ENCODE peak calls at places on chromosomes 16 and 17, in five cellular contexts. One of them, this sample, is unnamed.

GRCh38 chr16:3650631-3651265 is 3.7 kb upstream of the DNASE1 start:
- DNase-seq in fibroblast of villous mesenchyme: no peak
- DNase-seq in cardiac fibroblast: no peak
- DNase-seq in activated CD8-positive, alpha-beta T cell treated with anti-CD3 and anti-CD28 coated beads for 36 hours: no peak
- DNase-seq in cardiac muscle cell: no peak
- DNase-seq in this sample: no peak

GRCh38 chr17:35588196-35588920 is 1.2 kb downstream of the AP2B1 start:
- DNase-seq in activated CD8-positive, alpha-beta T cell treated with anti-CD3 and anti-CD28 coated beads for 36 hours: peak; percentile 24
- DNase-seq in fibroblast of villous mesenchyme: peak; percentile 59
- DNase-seq in cardiac muscle cell: peak; percentile 54
- DNase-seq in cardiac fibroblast: peak; percentile 47
- DNase-seq in this sample: peak; percentile 36

GRCh38 chr17:13420294-13421277 is 181.1 kb downstream of the HS3ST3A1 start:
- DNase-seq in cardiac muscle cell: peak; percentile 85
- DNase-seq in fibroblast of villous mesenchyme: peak; percentile 91
- DNase-seq in activated CD8-positive, alpha-beta T cell treated with anti-CD3 and anti-CD28 coated beads for 36 hours: no peak
- DNase-seq in cardiac fibroblast: peak; percentile 72
- DNase-seq in this sample: no peak

GRCh38 chr16:28984619-28985135 is at the start of gene LAT:
- DNase-seq in cardiac fibroblast: no peak
- DNase-seq in activated CD8-positive, alpha-beta T cell treated with anti-CD3 and anti-CD28 coated beads for 36 hours: peak; percentile 84
- DNase-seq in cardiac muscle cell: no peak
- DNase-seq in fibroblast of villous mesenchyme: no peak
- DNase-seq in this sample: peak; percentile 48

GRCh38 chr16:85912271-85912974 is 13.5 kb downstream of the IRF8 start:
- DNase-seq in activated CD8-positive, alpha-beta T cell treated with anti-CD3 and anti-CD28 coated beads for 36 hours: no peak
- DNase-seq in cardiac fibroblast: peak; percentile 96
- DNase-seq in cardiac muscle cell: peak; percentile 99
- DNase-seq in fibroblast of villous mesenchyme: peak; percentile 92
- DNase-seq in this sample: no peak

GRCh38 chr16:637081-638018 is 1.2 kb upstream of the METTL26 start:
- DNase-seq in cardiac muscle cell: peak; percentile 94
- DNase-seq in cardiac fibroblast: peak; percentile 95
- DNase-seq in fibroblast of villous mesenchyme: peak; percentile 92
- DNase-seq in activated CD8-positive, alpha-beta T cell treated with anti-CD3 and anti-CD28 coated beads for 36 hours: peak; percentile 90
- DNase-seq in this sample: peak; percentile 100

GRCh38 chr16:3058173-3059030 is 7.0 kb upstream of the IL32 start:
- DNase-seq in activated CD8-positive, alpha-beta T cell treated with anti-CD3 and anti-CD28 coated beads for 36 hours: peak; percentile 83
- DNase-seq in cardiac fibroblast: peak; percentile 39
- DNase-seq in fibroblast of villous mesenchyme: peak; percentile 20
- DNase-seq in cardiac muscle cell: peak; percentile 31
- DNase-seq in this sample: peak; percentile 73

GRCh38 chr16:88408561-88408960 is 25.8 kb downstream of the ZNF469 start:
- DNase-seq in cardiac fibroblast: no peak
- DNase-seq in activated CD8-positive, alpha-beta T cell treated with anti-CD3 and anti-CD28 coated beads for 36 hours: no peak
- DNase-seq in fibroblast of villous mesenchyme: no peak
- DNase-seq in cardiac muscle cell: no peak
- DNase-seq in this sample: no peak

GRCh38 chr16:87490091-87490798 is 2.6 kb downstream of the ZCCHC14 start:
- DNase-seq in cardiac muscle cell: peak; percentile 15
- DNase-seq in activated CD8-positive, alpha-beta T cell treated with anti-CD3 and anti-CD28 coated beads for 36 hours: peak; percentile 31
- DNase-seq in cardiac fibroblast: no peak
- DNase-seq in fibroblast of villous mesenchyme: peak; percentile 32
- DNase-seq in this sample: no peak

GRCh38 chr16:78500659-78501226 is 401.3 kb downstream of the WWOX start:
- DNase-seq in activated CD8-positive, alpha-beta T cell treated with anti-CD3 and anti-CD28 coated beads for 36 hours: no peak
- DNase-seq in cardiac fibroblast: no peak
- DNase-seq in cardiac muscle cell: no peak
- DNase-seq in fibroblast of villous mesenchyme: no peak
- DNase-seq in this sample: no peak

GRCh38 chr16:73126453-73126853 is 78.5 kb upstream of the ZFHX3 start:
- DNase-seq in cardiac fibroblast: peak; percentile 96
- DNase-seq in fibroblast of villous mesenchyme: peak; percentile 97
- DNase-seq in activated CD8-positive, alpha-beta T cell treated with anti-CD3 and anti-CD28 coated beads for 36 hours: no peak
- DNase-seq in cardiac muscle cell: peak; percentile 98
- DNase-seq in this sample: no peak

GRCh38 chr16:87416826-87417471 is 24.8 kb downstream of the MAP1LC3B start:
- DNase-seq in activated CD8-positive, alpha-beta T cell treated with anti-CD3 and anti-CD28 coated beads for 36 hours: peak; percentile 71
- DNase-seq in cardiac fibroblast: peak; percentile 76
- DNase-seq in cardiac muscle cell: peak; percentile 75
- DNase-seq in fibroblast of villous mesenchyme: peak; percentile 76
- DNase-seq in this sample: no peak

GRCh38 chr16:72952404-72953301 is 95.3 kb downstream of the ZFHX3 start:
- DNase-seq in fibroblast of villous mesenchyme: peak; percentile 91
- DNase-seq in cardiac muscle cell: peak; percentile 62
- DNase-seq in activated CD8-positive, alpha-beta T cell treated with anti-CD3 and anti-CD28 coated beads for 36 hours: no peak
- DNase-seq in cardiac fibroblast: peak; percentile 51
- DNase-seq in this sample: no peak

GRCh38 chr16:31869511-31870201 is 4.0 kb upstream of the ZNF267 start:
- DNase-seq in fibroblast of villous mesenchyme: peak; percentile 60
- DNase-seq in activated CD8-positive, alpha-beta T cell treated with anti-CD3 and anti-CD28 coated beads for 36 hours: peak; percentile 86
- DNase-seq in cardiac fibroblast: peak; percentile 70
- DNase-seq in cardiac muscle cell: peak; percentile 63
- DNase-seq in this sample: peak; percentile 39

GRCh38 chr17:66789093-66789492 is 45.8 kb upstream of the CACNG5 start:
- DNase-seq in fibroblast of villous mesenchyme: no peak
- DNase-seq in cardiac muscle cell: no peak
- DNase-seq in activated CD8-positive, alpha-beta T cell treated with anti-CD3 and anti-CD28 coated beads for 36 hours: no peak
- DNase-seq in cardiac fibroblast: no peak
- DNase-seq in this sample: no peak

DNA sequence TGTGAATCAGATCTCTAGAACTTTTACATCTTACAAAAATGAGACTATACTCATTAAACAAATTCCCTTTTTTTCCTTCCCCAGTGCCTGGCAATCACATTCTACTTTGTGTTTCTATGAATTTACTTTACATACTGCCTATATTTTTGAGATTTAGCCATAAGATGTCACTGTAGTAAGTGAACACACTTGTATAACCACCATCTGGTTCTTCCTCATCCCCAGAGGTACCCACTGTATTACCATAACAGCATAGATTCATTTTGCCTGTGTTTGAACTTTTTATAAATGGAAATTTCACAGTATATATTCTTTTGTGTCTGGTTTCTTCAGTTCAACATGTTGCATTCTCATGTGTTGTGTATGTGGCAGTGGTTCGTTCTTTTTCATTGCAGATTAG is 15.8 kb downstream of the CYB5B start:
- DNase-seq in cardiac muscle cell: no peak
- DNase-seq in cardiac fibroblast: no peak
- DNase-seq in activated CD8-positive, alpha-beta T cell treated with anti-CD3 and anti-CD28 coated beads for 36 hours: no peak
- DNase-seq in fibroblast of villous mesenchyme: no peak
- DNase-seq in this sample: no peak
- TF ChIP-seq CTCF in cardiac muscle cell: no peak
- TF ChIP-seq CTCF in cardiac fibroblast: no peak
- TF ChIP-seq CTCF in activated CD8-positive, alpha-beta T cell treated with anti-CD3 and anti-CD28 coated beads for 36 hours: no peak
- TF ChIP-seq CTCF in fibroblast of villous mesenchyme: no peak
- TF ChIP-seq CTCF in this sample: no peak

GRCh38 chr16:46922239-46922638 is 38.1 kb downstream of the GPT2 start:
- DNase-seq in fibroblast of villous mesenchyme: no peak
- DNase-seq in activated CD8-positive, alpha-beta T cell treated with anti-CD3 and anti-CD28 coated beads for 36 hours: no peak
- DNase-seq in cardiac fibroblast: no peak
- DNase-seq in cardiac muscle cell: no peak
- DNase-seq in this sample: no peak

GRCh38 chr16:46918400-46918799 is 34.2 kb downstream of the GPT2 start:
- DNase-seq in cardiac fibroblast: no peak
- DNase-seq in cardiac muscle cell: no peak
- DNase-seq in activated CD8-positive, alpha-beta T cell treated with anti-CD3 and anti-CD28 coated beads for 36 hours: no peak
- DNase-seq in fibroblast of villous mesenchyme: no peak
- DNase-seq in this sample: no peak

GRCh38 chr16:46916980-46917379 is 32.8 kb downstream of the GPT2 start:
- DNase-seq in fibroblast of villous mesenchyme: no peak
- DNase-seq in cardiac muscle cell: no peak
- DNase-seq in cardiac fibroblast: no peak
- DNase-seq in activated CD8-positive, alpha-beta T cell treated with anti-CD3 and anti-CD28 coated beads for 36 hours: no peak
- DNase-seq in this sample: no peak

GRCh38 chr16:46920402-46921068 is 36.4 kb downstream of the GPT2 start:
- DNase-seq in activated CD8-positive, alpha-beta T cell treated with anti-CD3 and anti-CD28 coated beads for 36 hours: no peak
- DNase-seq in cardiac fibroblast: no peak
- DNase-seq in fibroblast of villous mesenchyme: no peak
- DNase-seq in cardiac muscle cell: no peak
- DNase-seq in this sample: no peak

DNA sequence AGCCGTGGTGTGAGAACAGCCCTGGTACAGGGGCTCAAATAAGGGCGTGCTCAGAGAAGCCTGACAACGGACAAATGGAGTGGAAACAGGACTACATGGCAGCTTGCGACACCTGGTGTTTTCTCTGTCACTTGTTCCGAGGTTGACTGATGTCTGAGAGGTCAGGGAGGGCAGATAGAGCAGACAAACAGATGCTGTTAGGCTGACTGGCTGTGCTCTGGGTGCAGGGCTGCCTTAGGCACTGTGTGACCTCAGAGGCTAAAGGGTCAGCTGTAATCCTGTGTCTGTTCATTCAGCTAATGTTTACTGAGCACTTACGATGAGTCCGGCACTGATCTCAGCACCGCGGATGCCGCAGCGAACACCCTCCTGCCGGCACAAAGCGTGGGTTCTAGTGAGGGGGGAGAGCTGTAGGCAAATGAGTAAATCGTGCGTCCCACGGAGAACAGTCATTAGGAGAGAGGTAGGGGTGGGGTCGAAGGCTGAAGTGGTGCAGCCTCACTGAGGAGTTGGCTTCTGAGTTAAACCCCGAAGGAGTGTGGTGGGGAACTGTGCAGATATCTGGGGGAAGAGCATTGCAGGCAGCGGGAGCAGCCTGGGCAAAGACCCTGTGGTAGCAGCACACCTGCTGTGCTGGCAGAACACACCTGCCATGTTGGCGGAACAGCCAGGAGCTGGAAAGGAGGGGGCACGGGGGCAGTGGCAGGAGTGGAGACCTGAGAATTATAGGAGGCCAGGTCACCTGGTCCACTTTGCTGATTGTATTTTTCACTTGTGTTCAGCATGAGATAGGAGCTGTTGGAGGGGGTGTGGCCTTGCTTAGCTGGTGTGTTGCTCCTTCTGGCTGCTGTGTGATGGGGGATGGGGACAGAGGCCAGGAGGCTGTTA is 35.0 kb downstream of the GPT2 start:
- DNase-seq in activated CD8-positive, alpha-beta T cell treated with anti-CD3 and anti-CD28 coated beads for 36 hours: no peak
- DNase-seq in cardiac fibroblast: no peak
- DNase-seq in cardiac muscle cell: no peak
- DNase-seq in fibroblast of villous mesenchyme: no peak
- DNase-seq in this sample: peak; percentile 86
- TF ChIP-seq CTCF in activated CD8-positive, alpha-beta T cell treated with anti-CD3 and anti-CD28 coated beads for 36 hours: no peak
- TF ChIP-seq CTCF in cardiac fibroblast: no peak
- TF ChIP-seq CTCF in cardiac muscle cell: no peak
- TF ChIP-seq CTCF in fibroblast of villous mesenchyme: no peak
- TF ChIP-seq CTCF in this sample: peak; percentile 49

DNA sequence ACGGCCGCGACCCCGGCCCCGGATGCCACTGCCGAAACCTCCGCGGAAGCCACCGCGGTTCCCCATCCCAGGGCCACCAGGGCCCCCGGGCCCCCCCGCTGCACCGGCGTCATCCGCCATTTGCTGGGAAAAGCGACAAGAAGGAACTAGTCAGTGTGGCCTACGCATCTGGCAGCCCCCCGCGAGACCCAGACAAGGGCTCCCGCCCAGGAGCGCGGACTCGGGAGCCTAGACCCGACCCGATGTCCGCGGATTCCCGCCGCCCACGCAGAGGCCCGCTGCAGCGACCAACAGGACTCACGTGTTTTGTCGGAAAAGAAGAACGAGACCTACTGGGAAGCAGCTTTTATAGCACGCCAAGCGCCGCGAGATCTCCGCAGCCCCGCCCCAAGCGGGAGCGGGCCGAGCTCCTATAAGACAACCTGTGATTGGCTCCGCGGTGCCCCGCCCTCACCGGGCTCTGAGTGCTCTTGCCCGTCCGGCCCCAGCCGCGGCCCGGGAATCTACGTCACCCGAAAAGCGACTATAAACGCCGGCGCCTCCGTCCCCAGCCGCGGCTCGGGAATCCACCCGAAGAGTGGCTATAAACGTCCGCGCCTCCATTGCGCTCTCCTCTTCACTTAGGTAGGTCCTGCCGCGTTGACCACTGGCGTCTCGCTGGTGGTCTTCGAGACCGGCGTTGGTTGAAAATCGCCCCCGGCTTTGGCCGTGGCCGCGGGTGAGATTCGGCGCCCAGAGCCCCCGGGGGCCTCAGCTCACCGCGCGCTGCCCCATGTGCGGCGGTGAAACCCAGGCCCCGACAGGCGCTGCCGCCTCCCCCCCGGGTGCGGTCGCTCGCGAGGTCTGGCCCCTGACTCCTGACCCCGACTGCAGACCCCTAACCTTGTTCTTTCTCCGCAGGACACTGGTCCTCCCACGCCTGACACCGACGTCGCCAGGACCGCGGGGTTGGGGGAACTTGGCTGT is at the start of gene RPS2:
- DNase-seq in fibroblast of villous mesenchyme: peak; percentile 99
- DNase-seq in activated CD8-positive, alpha-beta T cell treated with anti-CD3 and anti-CD28 coated beads for 36 hours: peak; percentile 99
- DNase-seq in cardiac fibroblast: peak; percentile 99
- DNase-seq in cardiac muscle cell: peak; percentile 99
- DNase-seq in this sample: peak; percentile 100
- TF ChIP-seq CTCF in fibroblast of villous mesenchyme: no peak
- TF ChIP-seq CTCF in activated CD8-positive, alpha-beta T cell treated with anti-CD3 and anti-CD28 coated beads for 36 hours: no peak
- TF ChIP-seq CTCF in cardiac fibroblast: no peak
- TF ChIP-seq CTCF in cardiac muscle cell: no peak
- TF ChIP-seq CTCF in this sample: no peak

DNA sequence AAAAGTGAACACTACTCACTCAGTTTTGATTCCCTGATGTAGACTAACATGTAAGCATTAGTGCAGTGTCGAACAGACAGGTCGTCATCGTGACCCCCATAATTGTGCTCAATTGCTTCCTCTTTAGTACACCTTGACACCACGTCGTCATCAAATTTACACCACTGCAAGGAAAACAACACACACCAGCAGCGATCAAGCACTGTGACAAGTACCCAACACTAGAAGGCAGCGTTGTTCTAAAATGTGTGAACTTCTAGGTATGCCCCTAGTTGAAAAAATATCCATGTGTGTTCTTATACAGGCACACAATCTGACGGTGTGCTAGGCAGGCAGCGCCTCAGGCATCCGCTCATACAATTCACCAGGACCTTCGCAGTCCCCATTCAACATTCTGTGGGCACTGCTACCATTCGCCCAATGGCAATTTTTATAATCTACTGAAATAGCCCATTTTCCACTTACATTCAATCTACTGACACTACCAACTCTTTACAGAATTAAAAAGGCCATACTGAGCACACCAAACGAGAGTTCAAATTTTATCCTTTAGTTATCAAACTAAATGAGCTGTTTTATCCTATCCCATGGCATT is 23.1 kb downstream of the LITAFD start:
- DNase-seq in cardiac fibroblast: peak; percentile 60
- DNase-seq in cardiac muscle cell: peak; percentile 59
- DNase-seq in activated CD8-positive, alpha-beta T cell treated with anti-CD3 and anti-CD28 coated beads for 36 hours: no peak
- DNase-seq in fibroblast of villous mesenchyme: peak; percentile 46
- DNase-seq in this sample: no peak
- TF ChIP-seq CTCF in cardiac fibroblast: peak; percentile 45
- TF ChIP-seq CTCF in cardiac muscle cell: peak; percentile 57
- TF ChIP-seq CTCF in activated CD8-positive, alpha-beta T cell treated with anti-CD3 and anti-CD28 coated beads for 36 hours: no peak
- TF ChIP-seq CTCF in fibroblast of villous mesenchyme: peak; percentile 57
- TF ChIP-seq CTCF in this sample: peak; percentile 54

GRCh38 chr17:2071421-2072281 is 16.7 kb downstream of the HIC1 start:
- DNase-seq in fibroblast of villous mesenchyme: peak; percentile 81
- DNase-seq in cardiac fibroblast: peak; percentile 86
- DNase-seq in activated CD8-positive, alpha-beta T cell treated with anti-CD3 and anti-CD28 coated beads for 36 hours: no peak
- DNase-seq in cardiac muscle cell: peak; percentile 80
- DNase-seq in this sample: no peak
- TF ChIP-seq CTCF in fibroblast of villous mesenchyme: no peak
- TF ChIP-seq CTCF in cardiac fibroblast: peak; percentile 1
- TF ChIP-seq CTCF in activated CD8-positive, alpha-beta T cell treated with anti-CD3 and anti-CD28 coated beads for 36 hours: no peak
- TF ChIP-seq CTCF in cardiac muscle cell: no peak
- TF ChIP-seq CTCF in this sample: no peak